ENCODE peak calls at places on chromosomes 7 and 10, in nine cellular contexts. One of them, this sample, is unnamed.

GRCh38 chr7:94286111-94286510 is 108.6 kb upstream of the COL1A2 start:
- DNase-seq in HEK293T: no peak
- DNase-seq in T-helper 9 cell: no peak
- DNase-seq in NCI-H2107: no peak
- DNase-seq in breast epithelium: no peak
- DNase-seq in lower leg skin: no peak
- DNase-seq in AG09319: no peak
- DNase-seq in activated T-cell treated with anti-CD3 and anti-CD28 coated beads, Interleukin-2, amount 50 U/mL, for 48 hours: no peak
- DNase-seq in neural crest cell: no peak
- DNase-seq in this sample: no peak

GRCh38 chr7:219581-220150 is 27.3 kb downstream of the FAM20C start:
- DNase-seq in HEK293T: no peak
- DNase-seq in T-helper 9 cell: no peak
- DNase-seq in NCI-H2107: no peak
- DNase-seq in breast epithelium: peak
- DNase-seq in lower leg skin: no peak
- DNase-seq in AG09319: no peak
- DNase-seq in activated T-cell treated with anti-CD3 and anti-CD28 coated beads, Interleukin-2, amount 50 U/mL, for 48 hours: no peak
- DNase-seq in neural crest cell: no peak
- DNase-seq in this sample: no peak

GRCh38 chr7:91039033-91039432 is 225.2 kb upstream of the FZD1 start:
- DNase-seq in HEK293T: no peak
- DNase-seq in T-helper 9 cell: no peak
- DNase-seq in NCI-H2107: no peak
- DNase-seq in breast epithelium: no peak
- DNase-seq in lower leg skin: no peak
- DNase-seq in AG09319: no peak
- DNase-seq in activated T-cell treated with anti-CD3 and anti-CD28 coated beads, Interleukin-2, amount 50 U/mL, for 48 hours: no peak
- DNase-seq in neural crest cell: no peak
- DNase-seq in this sample: no peak

GRCh38 chr7:67760971-67761370 is 764.3 kb downstream of the TYW1 start:
- DNase-seq in HEK293T: no peak
- DNase-seq in T-helper 9 cell: no peak
- DNase-seq in NCI-H2107: no peak
- DNase-seq in breast epithelium: no peak
- DNase-seq in lower leg skin: no peak
- DNase-seq in AG09319: no peak
- DNase-seq in activated T-cell treated with anti-CD3 and anti-CD28 coated beads, Interleukin-2, amount 50 U/mL, for 48 hours: no peak
- DNase-seq in neural crest cell: no peak
- DNase-seq in this sample: no peak

GRCh38 chr7:106604303-106604918 is 56.5 kb downstream of the CCDC71L start:
- DNase-seq in HEK293T: no peak
- DNase-seq in T-helper 9 cell: peak
- DNase-seq in NCI-H2107: no peak
- DNase-seq in breast epithelium: no peak
- DNase-seq in lower leg skin: no peak
- DNase-seq in AG09319: no peak
- DNase-seq in activated T-cell treated with anti-CD3 and anti-CD28 coated beads, Interleukin-2, amount 50 U/mL, for 48 hours: no peak
- DNase-seq in neural crest cell: no peak
- DNase-seq in this sample: no peak

GRCh38 chr7:33842141-33842540 is 63.2 kb upstream of the BMPER start:
- DNase-seq in HEK293T: no peak
- DNase-seq in T-helper 9 cell: no peak
- DNase-seq in NCI-H2107: no peak
- DNase-seq in breast epithelium: no peak
- DNase-seq in lower leg skin: no peak
- DNase-seq in AG09319: no peak
- DNase-seq in activated T-cell treated with anti-CD3 and anti-CD28 coated beads, Interleukin-2, amount 50 U/mL, for 48 hours: no peak
- DNase-seq in neural crest cell: no peak
- DNase-seq in this sample: peak

GRCh38 chr7:23472556-23472955 is 2.3 kb upstream of the IGF2BP3 start:
- DNase-seq in HEK293T: no peak
- DNase-seq in T-helper 9 cell: no peak
- DNase-seq in NCI-H2107: no peak
- DNase-seq in breast epithelium: no peak
- DNase-seq in lower leg skin: no peak
- DNase-seq in AG09319: no peak
- DNase-seq in activated T-cell treated with anti-CD3 and anti-CD28 coated beads, Interleukin-2, amount 50 U/mL, for 48 hours: no peak
- DNase-seq in neural crest cell: no peak
- DNase-seq in this sample: no peak

GRCh38 chr7:79282882-79283602 is 170.4 kb downstream of the MAGI2 start:
- DNase-seq in HEK293T: no peak
- DNase-seq in T-helper 9 cell: no peak
- DNase-seq in NCI-H2107: no peak
- DNase-seq in breast epithelium: no peak
- DNase-seq in lower leg skin: no peak
- DNase-seq in AG09319: peak
- DNase-seq in activated T-cell treated with anti-CD3 and anti-CD28 coated beads, Interleukin-2, amount 50 U/mL, for 48 hours: no peak
- DNase-seq in neural crest cell: no peak
- DNase-seq in this sample: peak

GRCh38 chr7:7957513-7957912 is 11.1 kb upstream of the GLCCI1 start:
- DNase-seq in HEK293T: no peak
- DNase-seq in T-helper 9 cell: no peak
- DNase-seq in NCI-H2107: no peak
- DNase-seq in breast epithelium: no peak
- DNase-seq in lower leg skin: no peak
- DNase-seq in AG09319: no peak
- DNase-seq in activated T-cell treated with anti-CD3 and anti-CD28 coated beads, Interleukin-2, amount 50 U/mL, for 48 hours: no peak
- DNase-seq in neural crest cell: no peak
- DNase-seq in this sample: no peak

GRCh38 chr7:76201732-76202665 is at the start of gene SRRM3:
- DNase-seq in HEK293T: peak
- DNase-seq in T-helper 9 cell: peak
- DNase-seq in NCI-H2107: peak
- DNase-seq in breast epithelium: peak
- DNase-seq in lower leg skin: peak
- DNase-seq in AG09319: peak
- DNase-seq in activated T-cell treated with anti-CD3 and anti-CD28 coated beads, Interleukin-2, amount 50 U/mL, for 48 hours: peak
- DNase-seq in neural crest cell: peak
- DNase-seq in this sample: peak

GRCh38 chr10:47079177-47079580 is 168.0 kb downstream of the PTPN20 start:
- DNase-seq in HEK293T: no peak
- DNase-seq in T-helper 9 cell: no peak
- DNase-seq in NCI-H2107: no peak
- DNase-seq in breast epithelium: no peak
- DNase-seq in lower leg skin: no peak
- DNase-seq in AG09319: no peak
- DNase-seq in activated T-cell treated with anti-CD3 and anti-CD28 coated beads, Interleukin-2, amount 50 U/mL, for 48 hours: no peak
- DNase-seq in neural crest cell: no peak
- DNase-seq in this sample: no peak

GRCh38 chr7:151520419-151521229 is 929 bp upstream of the RHEB start:
- DNase-seq in HEK293T: no peak
- DNase-seq in T-helper 9 cell: peak
- DNase-seq in NCI-H2107: no peak
- DNase-seq in breast epithelium: peak
- DNase-seq in lower leg skin: peak
- DNase-seq in AG09319: no peak
- DNase-seq in activated T-cell treated with anti-CD3 and anti-CD28 coated beads, Interleukin-2, amount 50 U/mL, for 48 hours: peak
- DNase-seq in neural crest cell: no peak
- DNase-seq in this sample: no peak

This sample was measured in D341Med.